ENCODE peak calls at places on chromosomes 11 and 22, in nine cellular contexts. C is H9, J is adipocyte, I is uterus, Y is GM23248, P is astrocyte, O is cardiac muscle cell, M is keratinocyte, S is A549. V is an unnamed sample. For H3K4me1 and H3K9me3, the result is how much of the 10 kb centered on the place peaks cover.

GRCh38 chr11:119624102-119624615 is 104.8 kb downstream of the NECTIN1 start:
- DNase-seq in C (peak), J (no peak), I (no peak), Y (no peak), P (no peak), O (no peak), M (no peak), S (no peak), V (no peak)

GRCh38 chr11:65246506-65246905 is 15.3 kb upstream of the POLA2 start:
- DNase-seq in C (no peak), J (no peak), I (no peak), Y (no peak), P (no peak), O (no peak), M (no peak), S (no peak), V (no peak)

GRCh38 chr11:106304274-106304673 is 226.8 kb downstream of the AASDHPPT start:
- DNase-seq in C (no peak), J (peak), I (no peak), Y (peak), P (peak), O (no peak), M (no peak), S (no peak), V (no peak)

GRCh38 chr11:6705905-6706535 is 22.9 kb upstream of the MRPL17 start:
- DNase-seq in C (peak), J (peak), I (peak), Y (peak), P (peak), O (peak), M (no peak), S (peak), V (no peak)

GRCh38 chr11:103085758-103086365 is 6.1 kb downstream of the DCUN1D5 start:
- DNase-seq in C (no peak), J (peak), I (no peak), Y (peak), P (peak), O (no peak), M (no peak), S (no peak), V (no peak)

GRCh38 chr11:111734383-111735261 is 31.6 kb downstream of the PPP2R1B start:
- DNase-seq in C (no peak), J (peak), I (peak), Y (peak), P (no peak), O (no peak), M (no peak), S (no peak), V (no peak)

GRCh38 chr22:45429424-45429823 is 15.9 kb downstream of the RIBC2 start:
- DNase-seq in C (no peak), J (no peak), I (peak), Y (no peak), P (no peak), O (no peak), M (no peak), S (no peak), V (no peak)

GRCh38 chr22:37661160-37661924 is 2.8 kb downstream of the PDXP start:
- DNase-seq in C (no peak), J (peak), I (no peak), Y (peak), P (peak), O (peak), M (no peak), S (no peak), V (no peak)

GRCh38 chr11:75004215-75004614 is 15.5 kb downstream of the NEU3 start:
- DNase-seq in C (no peak), J (no peak), I (no peak), Y (no peak), P (no peak), O (no peak), M (no peak), S (no peak), V (no peak)

GRCh38 chr11:283405-284080 is 5.3 kb downstream of the NLRP6 start:
- DNase-seq in C (no peak), J (no peak), I (no peak), Y (no peak), P (no peak), O (no peak), M (no peak), S (no peak), V (no peak)

GRCh38 chr22:42697542-42698013 is 23.1 kb downstream of the A4GALT start:
- DNase-seq in C (no peak), J (peak), I (peak), Y (peak), P (peak), O (peak), M (peak), S (peak), V (peak)

GRCh38 chr11:120302001-120302805 is 22.9 kb upstream of the TLCD5 start:
- DNase-seq in C (no peak), J (no peak), I (no peak), Y (no peak), P (no peak), O (no peak), M (no peak), S (no peak), V (no peak)

GRCh38 chr11:65947603-65948125 is 2.4 kb downstream of the TSGA10IP start:
- DNase-seq in C (no peak), J (no peak), I (no peak), Y (no peak), P (no peak), O (no peak), M (no peak), S (no peak), V (no peak)

GRCh38 chr11:60511393-60511792 is 3.8 kb upstream of the MS4A13 start:
- DNase-seq in C (no peak), J (no peak), I (no peak), Y (no peak), P (no peak), O (no peak), M (no peak), S (no peak), V (no peak)

GRCh38 chr11:134759855-134760254 is 347.8 kb upstream of the B3GAT1 start:
- DNase-seq in C (no peak), J (no peak), I (no peak), Y (no peak), P (no peak), O (no peak), M (no peak), S (no peak), V (peak)

GRCh38 chr11:19905280-19905853 is 192.7 kb downstream of the NAV2 start:
- DNase-seq in C (no peak), J (peak), I (no peak), Y (peak), P (peak), O (peak), M (no peak), S (peak), V (no peak)

GRCh38 chr11:44335052-44335894 is 25.3 kb upstream of the ALX4 start:
- DNase-seq in C (no peak), J (no peak), I (no peak), Y (no peak), P (no peak), O (no peak), M (no peak), S (no peak), V (no peak)

GRCh38 chr11:60925685-60926267 is 1.5 kb downstream of the TMEM132A start:
- DNase-seq in C (no peak), J (peak), I (no peak), Y (peak), P (peak), O (no peak), M (peak), S (peak), V (no peak)

GRCh38 chr11:645536-645935 is 8.5 kb downstream of the DRD4 start:
- DNase-seq in C (no peak), J (no peak), I (no peak), Y (no peak), P (no peak), O (no peak), M (no peak), S (no peak), V (no peak)

GRCh38 chr22:29907753-29908515 is 25.0 kb downstream of the MTMR3 start:
- DNase-seq in C (no peak), J (peak), I (peak), Y (peak), P (peak), O (peak), M (peak), S (peak), V (peak)

GRCh38 chr11:126115820-126116319 is 53.2 kb upstream of the CDON start:
- DNase-seq in C (no peak), J (peak), I (peak), Y (peak), P (peak), O (no peak), M (no peak), S (peak), V (peak)

GRCh38 chr11:11140510-11140909 is 212.5 kb downstream of the CSNK2A3 start:
- DNase-seq in C (no peak), J (no peak), I (no peak), Y (no peak), P (no peak), O (no peak), M (no peak), S (no peak), V (no peak)

GRCh38 chr11:9651899-9652748 is 11.8 kb upstream of the SWAP70 start:
- DNase-seq in C (no peak), J (no peak), I (no peak), Y (no peak), P (no peak), O (no peak), M (no peak), S (no peak), V (no peak)

GRCh38 chr11:35017528-35018342 is 101.3 kb downstream of the PDHX start:
- DNase-seq in C (peak), J (no peak), I (no peak), Y (no peak), P (peak), O (no peak), M (no peak), S (no peak), V (no peak)

GRCh38 chr11:33089776-33090175 is 50.4 kb downstream of the TCP11L1 start:
- DNase-seq in C (no peak), J (no peak), I (no peak), Y (peak), P (peak), O (no peak), M (no peak), S (peak), V (no peak)

GRCh38 chr11:20036625-20037335 is 123.5 kb downstream of the DBX1 start:
- DNase-seq in C (no peak), J (no peak), I (no peak), Y (no peak), P (no peak), O (no peak), M (no peak), S (no peak), V (no peak)

GRCh38 chr11:8292351-8292750 is 28.7 kb upstream of the LMO1 start:
- DNase-seq in C (peak), J (no peak), I (no peak), Y (no peak), P (no peak), O (no peak), M (no peak), S (no peak), V (peak)

GRCh38 chr11:130216221-130216550 is 56.6 kb downstream of the ST14 start:
- DNase-seq in C (no peak), J (no peak), I (no peak), Y (no peak), P (no peak), O (no peak), M (no peak), S (no peak), V (no peak)

GRCh38 chr11:86931965-86932332 is 23.2 kb downstream of the FZD4 start:
- DNase-seq in C (no peak), J (peak), I (no peak), Y (peak), P (peak), O (no peak), M (no peak), S (peak), V (no peak)

DNA sequence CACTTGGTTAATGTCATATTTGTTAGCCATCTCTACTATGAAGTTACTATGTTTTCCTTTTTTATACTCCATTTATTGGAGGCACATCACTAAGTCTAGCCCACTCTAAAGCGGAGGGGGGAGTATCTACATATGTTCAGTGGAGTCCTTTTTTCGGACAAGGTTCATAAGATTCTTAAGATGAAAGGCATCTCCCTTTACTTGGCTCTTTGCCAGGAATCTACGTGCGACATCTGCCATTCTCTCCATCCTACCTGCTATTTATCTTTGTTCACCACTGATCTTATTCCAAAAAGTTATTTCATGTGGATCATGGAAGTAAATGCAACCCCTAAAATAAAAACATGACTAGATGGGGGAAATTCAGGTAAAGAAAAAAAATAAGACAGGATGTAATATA is 77.4 kb upstream of the YWHAH start:
- DNase-seq in C (no peak), J (no peak), I (no peak), Y (no peak), P (no peak), O (no peak), M (no peak), S (no peak), V (no peak)
- H3K4me1 ChIP-seq in C (under half), J (under half), I (under half), Y (under half), P (under half), O (under half), M (under half), S (under half), V (under half)

GRCh38 chr22:49462291-49462690 is 365.4 kb downstream of the BRD1 start:
- DNase-seq in C (no peak), J (no peak), I (no peak), Y (no peak), P (no peak), O (no peak), M (no peak), S (no peak), V (no peak)
- H3K9me3 ChIP-seq in C (under half), J (under half), I (under half), Y (under half), P (under half), O (under half), M (under half), S (under half), V (under half)

DNA sequence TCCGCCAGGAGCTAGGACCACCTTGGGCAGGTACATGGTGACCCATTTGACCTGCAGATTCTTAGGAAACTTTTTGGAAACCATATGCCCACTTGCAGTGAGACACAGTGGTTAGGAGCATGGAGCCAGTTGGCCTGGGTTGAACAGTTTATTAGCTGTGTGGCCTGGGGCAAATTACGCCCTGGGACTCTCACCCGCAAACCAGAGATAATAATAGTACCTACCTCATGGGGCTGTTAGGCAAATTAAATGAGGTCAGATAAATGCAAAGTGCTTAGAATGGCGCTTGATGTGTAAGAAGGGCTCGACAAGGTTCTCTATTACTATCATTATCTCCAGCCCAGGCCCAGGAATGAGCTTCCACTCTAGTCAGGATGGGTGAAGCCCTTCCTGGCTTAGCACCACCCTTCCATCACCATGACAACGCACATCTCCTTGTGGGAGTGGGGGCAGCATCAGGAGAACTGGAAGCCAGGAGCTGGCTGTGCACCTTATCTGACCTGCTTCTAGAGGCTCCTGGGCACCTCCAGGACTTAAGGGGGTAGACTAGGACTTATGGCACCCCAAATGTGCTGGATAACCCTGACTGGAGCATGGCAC is 5.1 kb downstream of the SYT12 start:
- DNase-seq in C (no peak), J (no peak), I (no peak), Y (no peak), P (no peak), O (no peak), M (no peak), S (no peak), V (no peak)
- H3K4me1 ChIP-seq in C (under half), J (under half), I (under half), Y (under half), P (under half), O (under half), M (under half), S (under half), V (under half)

DNA sequence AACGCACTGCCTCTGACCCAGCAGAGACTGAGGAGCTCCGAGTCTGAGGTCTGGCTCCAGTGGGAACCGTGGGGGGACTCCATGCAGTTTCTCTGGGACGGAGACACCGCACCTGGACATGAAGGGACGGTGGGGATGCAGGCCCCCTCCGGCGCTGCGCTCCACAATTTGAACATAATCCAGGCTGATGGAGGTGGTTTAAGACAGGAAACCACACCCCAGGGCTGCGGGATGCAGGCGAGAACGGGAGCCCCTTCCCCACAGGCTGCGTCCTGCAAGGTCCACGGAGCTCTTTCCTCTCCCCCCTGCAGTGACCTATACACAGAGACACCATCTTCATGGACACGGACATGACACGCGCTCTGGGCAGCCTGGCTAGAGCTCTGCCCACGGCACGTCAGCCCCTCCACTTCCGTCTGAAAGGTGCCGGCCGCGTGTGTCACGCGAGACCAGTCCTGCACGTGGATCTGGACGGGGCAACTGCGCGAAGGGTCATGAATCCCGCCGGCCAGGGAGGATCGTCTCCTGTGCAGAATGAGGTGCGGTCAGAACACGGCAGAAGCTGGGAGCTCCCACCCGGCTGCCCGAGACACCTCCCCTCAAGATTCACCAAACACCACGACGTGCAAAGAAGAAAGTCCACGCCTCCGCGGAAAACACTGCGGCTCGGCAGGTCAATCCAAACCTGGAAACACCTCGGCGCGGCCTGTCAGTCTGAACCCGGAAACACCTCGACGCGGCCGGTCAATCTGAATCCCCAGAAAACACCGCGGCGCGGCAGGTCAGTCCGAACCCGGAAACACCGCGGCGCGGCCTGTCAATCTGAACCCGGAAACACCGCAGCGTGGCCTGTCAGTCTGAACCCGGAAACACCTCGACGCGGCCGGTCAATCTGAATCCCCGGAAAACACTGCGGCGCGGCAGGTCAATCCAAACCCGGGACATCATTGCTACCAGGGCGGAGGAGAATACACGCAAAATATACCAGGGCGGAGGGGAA is 212.4 kb downstream of the BRD1 start:
- DNase-seq in C (no peak), J (no peak), I (no peak), Y (no peak), P (no peak), O (no peak), M (no peak), S (no peak), V (no peak)
- H3K9me3 ChIP-seq in C (under half), J (under half), I (under half), Y (under half), P (under half), O (under half), M (under half), S (under half), V (under half)

DNA sequence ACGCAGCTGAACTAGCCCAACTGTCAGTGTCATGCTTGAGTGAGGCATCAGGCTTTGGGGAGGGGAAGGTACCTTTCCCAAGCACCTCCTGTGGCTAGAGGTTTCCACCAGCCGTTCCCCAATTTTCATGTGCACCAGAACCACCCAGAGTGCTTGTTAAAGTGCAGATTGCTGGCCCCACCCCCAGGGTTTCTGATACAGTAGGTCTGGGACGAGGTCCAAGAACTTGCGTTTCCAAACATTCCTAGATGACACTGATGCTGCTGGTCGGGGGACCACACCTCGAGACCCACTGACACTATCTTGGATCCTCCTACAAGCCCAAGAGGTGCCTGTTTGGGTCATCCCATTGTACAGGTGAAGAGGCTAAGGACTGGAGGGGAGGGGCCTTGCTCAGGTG is 59.8 kb downstream of the PDE2A start:
- DNase-seq in C (no peak), J (no peak), I (no peak), Y (no peak), P (no peak), O (no peak), M (no peak), S (no peak), V (no peak)
- H3K4me1 ChIP-seq in C (under half), J (under half), I (under half), Y (under half), P (under half), O (under half), M (under half), S (under half), V (half or more)

GRCh38 chr22:49368221-49368975 is 459.3 kb downstream of the BRD1 start:
- DNase-seq in C (peak), J (no peak), I (no peak), Y (no peak), P (no peak), O (no peak), M (no peak), S (no peak), V (peak)

GRCh38 chr22:49365191-49365837 is 462.4 kb downstream of the BRD1 start:
- DNase-seq in C (no peak), J (no peak), I (no peak), Y (no peak), P (no peak), O (no peak), M (no peak), S (no peak), V (no peak)

GRCh38 chr22:49365910-49366309 is 461.8 kb downstream of the BRD1 start:
- DNase-seq in C (no peak), J (no peak), I (no peak), Y (no peak), P (no peak), O (no peak), M (no peak), S (no peak), V (no peak)

GRCh38 chr22:49366437-49366836 is 461.2 kb downstream of the BRD1 start:
- DNase-seq in C (no peak), J (no peak), I (no peak), Y (no peak), P (no peak), O (no peak), M (no peak), S (no peak), V (peak)

GRCh38 chr22:49367016-49367697 is 460.5 kb downstream of the BRD1 start:
- DNase-seq in C (no peak), J (no peak), I (no peak), Y (no peak), P (no peak), O (peak), M (no peak), S (no peak), V (peak)
- H3K9me3 ChIP-seq in C (under half), J (under half), I (under half), Y (under half), P (under half), O (under half), M (under half), S (under half), V (under half)